ENCODE peak calls at places on chromosomes 4 and X, in seven cellular contexts. One of them, this sample, is unnamed.

GRCh38 chrX:31545726-31546125 is 473.9 kb upstream of the FTHL17 start:
- DNase-seq in CD4-positive, alpha-beta T cell: no peak
- DNase-seq in tibial artery: no peak
- DNase-seq in heart left ventricle: no peak
- DNase-seq in pancreas: no peak
- DNase-seq in AG04450: no peak
- DNase-seq in astrocyte: peak; percentile 65
- DNase-seq in this sample: no peak

GRCh38 chr4:181181331-181181730 is 1061.9 kb upstream of the TENM3 start:
- DNase-seq in CD4-positive, alpha-beta T cell: no peak
- DNase-seq in tibial artery: no peak
- DNase-seq in heart left ventricle: no peak
- DNase-seq in pancreas: no peak
- DNase-seq in AG04450: no peak
- DNase-seq in astrocyte: no peak
- DNase-seq in this sample: no peak

GRCh38 chrX:47831788-47832187 is 4.9 kb upstream of the ZNF81 start:
- DNase-seq in CD4-positive, alpha-beta T cell: peak; percentile 40
- DNase-seq in tibial artery: no peak
- DNase-seq in heart left ventricle: peak; percentile 43
- DNase-seq in pancreas: peak; percentile 24
- DNase-seq in AG04450: no peak
- DNase-seq in astrocyte: no peak
- DNase-seq in this sample: peak; percentile 35

GRCh38 chr4:13455411-13455810 is 28.7 kb downstream of the RAB28 start:
- DNase-seq in CD4-positive, alpha-beta T cell: no peak
- DNase-seq in tibial artery: no peak
- DNase-seq in heart left ventricle: no peak
- DNase-seq in pancreas: no peak
- DNase-seq in AG04450: peak; percentile 18
- DNase-seq in astrocyte: peak; percentile 76
- DNase-seq in this sample: no peak

GRCh38 chr4:141957416-141957815 is 321.0 kb downstream of the IL15 start:
- DNase-seq in CD4-positive, alpha-beta T cell: no peak
- DNase-seq in tibial artery: no peak
- DNase-seq in heart left ventricle: no peak
- DNase-seq in pancreas: no peak
- DNase-seq in AG04450: no peak
- DNase-seq in astrocyte: no peak
- DNase-seq in this sample: no peak

GRCh38 chrX:115988825-115989224 is 181.7 kb upstream of the AGTR2 start:
- DNase-seq in CD4-positive, alpha-beta T cell: no peak
- DNase-seq in tibial artery: no peak
- DNase-seq in heart left ventricle: no peak
- DNase-seq in pancreas: no peak
- DNase-seq in AG04450: no peak
- DNase-seq in astrocyte: no peak
- DNase-seq in this sample: no peak

GRCh38 chr4:185204238-185204910 is 574 bp upstream of the CFAP97 start:
- DNase-seq in CD4-positive, alpha-beta T cell: no peak
- DNase-seq in tibial artery: no peak
- DNase-seq in heart left ventricle: no peak
- DNase-seq in pancreas: no peak
- DNase-seq in AG04450: no peak
- DNase-seq in astrocyte: no peak
- DNase-seq in this sample: no peak

GRCh38 chrX:114075073-114075673 is 508.7 kb upstream of the HTR2C start:
- DNase-seq in CD4-positive, alpha-beta T cell: no peak
- DNase-seq in tibial artery: no peak
- DNase-seq in heart left ventricle: no peak
- DNase-seq in pancreas: no peak
- DNase-seq in AG04450: no peak
- DNase-seq in astrocyte: no peak
- DNase-seq in this sample: no peak

GRCh38 chr4:100848865-100849264 is 331.0 kb upstream of the EMCN start:
- DNase-seq in CD4-positive, alpha-beta T cell: no peak
- DNase-seq in tibial artery: no peak
- DNase-seq in heart left ventricle: no peak
- DNase-seq in pancreas: no peak
- DNase-seq in AG04450: no peak
- DNase-seq in astrocyte: no peak
- DNase-seq in this sample: no peak

DNA sequence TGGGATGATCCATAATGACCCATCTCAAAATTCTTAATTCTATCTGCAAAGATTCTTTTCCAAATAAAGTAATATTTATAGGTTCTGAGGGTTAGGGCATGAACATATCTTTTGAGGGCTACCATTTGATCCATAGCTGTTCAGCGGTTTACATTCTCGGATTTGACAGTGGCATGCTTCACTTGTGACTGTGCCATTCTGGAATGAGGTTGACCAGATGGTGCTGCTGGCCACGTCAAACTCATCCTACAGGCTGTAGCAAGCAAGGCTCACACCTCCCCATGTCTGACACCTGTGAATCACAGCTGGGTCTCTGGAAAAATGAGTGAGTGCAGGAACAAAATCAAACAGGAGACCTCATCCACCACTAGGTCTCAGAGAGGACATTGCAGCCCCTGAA is 280.5 kb downstream of the DHRSX start:
- DNase-seq in CD4-positive, alpha-beta T cell: no peak
- DNase-seq in tibial artery: no peak
- DNase-seq in heart left ventricle: no peak
- DNase-seq in pancreas: no peak
- DNase-seq in AG04450: no peak
- DNase-seq in astrocyte: no peak
- DNase-seq in this sample: no peak
- H3K9me3 ChIP-seq in CD4-positive, alpha-beta T cell: peaks cover 55% of the 10 kb centered on the region
- H3K9me3 ChIP-seq in tibial artery: peaks cover 35% of the 10 kb centered on the region
- H3K9me3 ChIP-seq in heart left ventricle: peaks cover 17% of the 10 kb centered on the region
- H3K9me3 ChIP-seq in pancreas: no peaks in the 10 kb centered on the region
- H3K9me3 ChIP-seq in AG04450: peaks cover 28% of the 10 kb centered on the region
- H3K9me3 ChIP-seq in astrocyte: peaks cover 20% of the 10 kb centered on the region
- H3K9me3 ChIP-seq in this sample: peaks cover 4% of the 10 kb centered on the region

GRCh38 chrX:1421433-1422134 is 29.7 kb upstream of the SLC25A6 start:
- DNase-seq in CD4-positive, alpha-beta T cell: no peak
- DNase-seq in tibial artery: no peak
- DNase-seq in heart left ventricle: no peak
- DNase-seq in pancreas: no peak
- DNase-seq in AG04450: no peak
- DNase-seq in astrocyte: no peak
- DNase-seq in this sample: no peak
- H3K9me3 ChIP-seq in CD4-positive, alpha-beta T cell: peaks cover 14% of the 10 kb centered on the region
- H3K9me3 ChIP-seq in tibial artery: peaks cover 18% of the 10 kb centered on the region
- H3K9me3 ChIP-seq in heart left ventricle: peaks cover 18% of the 10 kb centered on the region
- H3K9me3 ChIP-seq in pancreas: no peaks in the 10 kb centered on the region
- H3K9me3 ChIP-seq in AG04450: peaks cover 35% of the 10 kb centered on the region
- H3K9me3 ChIP-seq in astrocyte: peaks cover 18% of the 10 kb centered on the region
- H3K9me3 ChIP-seq in this sample: peaks cover 5% of the 10 kb centered on the region

DNA sequence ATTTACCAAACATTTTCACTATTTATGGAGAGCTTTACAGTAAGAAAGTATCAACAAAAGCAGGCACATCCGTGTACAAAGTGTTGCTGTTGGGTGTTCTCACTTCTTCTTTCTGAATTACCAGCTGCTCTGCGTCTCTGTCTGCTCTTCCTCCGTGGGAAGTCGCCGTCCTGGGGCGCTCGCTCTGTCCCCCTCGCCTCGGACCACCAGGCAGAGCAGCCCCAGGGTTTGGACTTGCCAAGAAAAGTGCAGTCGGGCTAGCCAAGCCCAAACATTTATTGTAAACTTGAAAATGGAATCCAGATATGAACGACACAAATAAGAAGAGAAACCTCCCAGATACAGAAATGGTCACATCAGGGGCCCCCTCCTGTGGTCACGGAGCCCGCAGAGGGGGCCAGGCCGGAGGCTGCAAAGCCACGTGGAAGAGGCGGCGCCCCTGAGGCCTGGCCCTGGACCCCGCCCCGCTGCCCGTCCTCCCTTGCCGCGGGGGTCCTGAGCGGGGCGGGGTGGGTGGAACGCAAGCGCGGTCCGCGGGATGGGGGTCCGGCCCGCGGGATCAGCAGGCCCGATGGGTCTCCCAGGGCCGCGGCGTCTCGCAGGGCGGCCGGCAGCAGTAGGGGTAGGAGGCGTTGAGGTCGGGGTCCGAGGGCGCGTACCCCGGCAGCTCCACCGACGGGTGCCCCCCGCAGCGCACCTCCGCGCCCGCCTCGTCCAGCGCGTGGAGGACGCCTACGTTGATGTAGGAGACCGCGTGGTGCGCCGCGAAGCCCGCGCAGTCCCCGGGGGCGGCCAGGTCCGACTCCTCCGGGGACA is 1.5 kb downstream of the TMEM271 start:
- DNase-seq in CD4-positive, alpha-beta T cell: no peak
- DNase-seq in tibial artery: no peak
- DNase-seq in heart left ventricle: no peak
- DNase-seq in pancreas: no peak
- DNase-seq in AG04450: no peak
- DNase-seq in astrocyte: no peak
- DNase-seq in this sample: no peak
- H3K9me3 ChIP-seq in CD4-positive, alpha-beta T cell: no peaks in the 10 kb centered on the region
- H3K9me3 ChIP-seq in tibial artery: no peaks in the 10 kb centered on the region
- H3K9me3 ChIP-seq in heart left ventricle: no peaks in the 10 kb centered on the region
- H3K9me3 ChIP-seq in pancreas: no peaks in the 10 kb centered on the region
- H3K9me3 ChIP-seq in AG04450: no peaks in the 10 kb centered on the region
- H3K9me3 ChIP-seq in astrocyte: peaks cover 5% of the 10 kb centered on the region
- H3K9me3 ChIP-seq in this sample: no peaks in the 10 kb centered on the region

GRCh38 chrX:55839480-55839879 is 121.9 kb downstream of the RRAGB start:
- DNase-seq in CD4-positive, alpha-beta T cell: no peak
- DNase-seq in tibial artery: no peak
- DNase-seq in heart left ventricle: no peak
- DNase-seq in pancreas: no peak
- DNase-seq in AG04450: no peak
- DNase-seq in astrocyte: no peak
- DNase-seq in this sample: no peak
- H3K9me3 ChIP-seq in CD4-positive, alpha-beta T cell: no peaks in the 10 kb centered on the region
- H3K9me3 ChIP-seq in tibial artery: peaks cover 7% of the 10 kb centered on the region
- H3K9me3 ChIP-seq in heart left ventricle: no peaks in the 10 kb centered on the region
- H3K9me3 ChIP-seq in pancreas: no peaks in the 10 kb centered on the region
- H3K9me3 ChIP-seq in AG04450: peaks cover 4% of the 10 kb centered on the region
- H3K9me3 ChIP-seq in astrocyte: no peaks in the 10 kb centered on the region
- H3K9me3 ChIP-seq in this sample: no peaks in the 10 kb centered on the region

GRCh38 chr4:28354874-28355273 is 1494.2 kb downstream of the STIM2 start:
- DNase-seq in CD4-positive, alpha-beta T cell: no peak
- DNase-seq in tibial artery: no peak
- DNase-seq in heart left ventricle: no peak
- DNase-seq in pancreas: no peak
- DNase-seq in AG04450: no peak
- DNase-seq in astrocyte: no peak
- DNase-seq in this sample: no peak

GRCh38 chr4:28362169-28362568 is 1501.5 kb downstream of the STIM2 start:
- DNase-seq in CD4-positive, alpha-beta T cell: no peak
- DNase-seq in tibial artery: no peak
- DNase-seq in heart left ventricle: no peak
- DNase-seq in pancreas: no peak
- DNase-seq in AG04450: no peak
- DNase-seq in astrocyte: no peak
- DNase-seq in this sample: no peak

GRCh38 chr4:28360681-28361080 is 1500.0 kb downstream of the STIM2 start:
- DNase-seq in CD4-positive, alpha-beta T cell: no peak
- DNase-seq in tibial artery: no peak
- DNase-seq in heart left ventricle: no peak
- DNase-seq in pancreas: no peak
- DNase-seq in AG04450: no peak
- DNase-seq in astrocyte: no peak
- DNase-seq in this sample: no peak

GRCh38 chr4:28357985-28358384 is 1497.3 kb downstream of the STIM2 start:
- DNase-seq in CD4-positive, alpha-beta T cell: no peak
- DNase-seq in tibial artery: no peak
- DNase-seq in heart left ventricle: no peak
- DNase-seq in pancreas: no peak
- DNase-seq in AG04450: no peak
- DNase-seq in astrocyte: no peak
- DNase-seq in this sample: no peak
- H3K9me3 ChIP-seq in CD4-positive, alpha-beta T cell: no peaks in the 10 kb centered on the region
- H3K9me3 ChIP-seq in tibial artery: no peaks in the 10 kb centered on the region
- H3K9me3 ChIP-seq in heart left ventricle: no peaks in the 10 kb centered on the region
- H3K9me3 ChIP-seq in pancreas: no peaks in the 10 kb centered on the region
- H3K9me3 ChIP-seq in AG04450: no peaks in the 10 kb centered on the region
- H3K9me3 ChIP-seq in astrocyte: no peaks in the 10 kb centered on the region
- H3K9me3 ChIP-seq in this sample: no peaks in the 10 kb centered on the region

This sample was measured in T-helper 17 cell.